ENCODE peak calls at places on chromosome 18, in five cellular contexts. Y is NCI-H524 treated with DMSO at 0.1 percent for 48 hours; A is stimulated activated CD4-positive, alpha-beta T cell treated with anti-CD3 and anti-CD28 coated beads, Interleukin-2, amount 100 ng/mL, for 48 hours; C is iPS-NIHi11; I is ACHN. P is an unnamed sample.

GRCh38 chr18:63234839-63235238 is 84.7 kb downstream of the BCL2 start:
- DNase-seq in Y (no peak), A (no peak), C (no peak), I (no peak), P (no peak)

GRCh38 chr18:36284671-36285295 is 12.7 kb upstream of the FHOD3 start:
- DNase-seq in Y (no peak), A (peak; percentile 29), C (peak; percentile 55), I (peak; percentile 58), P (peak; percentile 77)

GRCh38 chr18:37483221-37483971 is 82.2 kb downstream of the CELF4 start:
- DNase-seq in Y (no peak), A (no peak), C (peak; percentile 69), I (peak; percentile 35), P (peak; percentile 43)

GRCh38 chr18:78735131-78736014 is 244.2 kb upstream of the SALL3 start:
- DNase-seq in Y (no peak), A (no peak), C (no peak), I (no peak), P (no peak)

GRCh38 chr18:35458271-35458670 is 39.5 kb downstream of the INO80C start:
- DNase-seq in Y (no peak), A (no peak), C (no peak), I (no peak), P (no peak)

GRCh38 chr18:11391636-11392035 is 217.8 kb upstream of the SLC35G4 start:
- DNase-seq in Y (no peak), A (no peak), C (no peak), I (peak; percentile 2), P (no peak)

GRCh38 chr18:59085797-59086196 is 53.9 kb upstream of the SEC11C start:
- DNase-seq in Y (no peak), A (no peak), C (no peak), I (peak; percentile 39), P (peak; percentile 64)

GRCh38 chr18:37453754-37454153 is 111.8 kb downstream of the CELF4 start:
- DNase-seq in Y (no peak), A (no peak), C (no peak), I (no peak), P (no peak)

GRCh38 chr18:63365909-63366269 is 1.1 kb downstream of the KDSR start:
- DNase-seq in Y (no peak), A (peak; percentile 2), C (peak; percentile 17), I (peak; percentile 15), P (peak; percentile 53)

GRCh38 chr18:51668101-51668500 is 470.6 kb upstream of the MEX3C start:
- DNase-seq in Y (peak; percentile 24), A (peak; percentile 58), C (peak; percentile 70), I (peak; percentile 46), P (peak; percentile 61)

GRCh38 chr18:54958711-54959625 is at the start of gene CCDC68:
- DNase-seq in Y (no peak), A (no peak), C (peak; percentile 73), I (peak; percentile 65), P (peak; percentile 23)

GRCh38 chr18:36402765-36403396 is 105.4 kb downstream of the FHOD3 start:
- DNase-seq in Y (no peak), A (no peak), C (peak; percentile 28), I (no peak), P (peak; percentile 91)

GRCh38 chr18:12026562-12026961 is 45.3 kb downstream of the IMPA2 start:
- DNase-seq in Y (no peak), A (no peak), C (no peak), I (no peak), P (no peak)

GRCh38 chr18:5912491-5912890 is 17.2 kb upstream of the TMEM200C start:
- DNase-seq in Y (no peak), A (no peak), C (no peak), I (no peak), P (no peak)

GRCh38 chr18:32380559-32380958 is 90.1 kb downstream of the GAREM1 start:
- DNase-seq in Y (no peak), A (no peak), C (no peak), I (no peak), P (no peak)

GRCh38 chr18:50158866-50159653 is 35.9 kb downstream of the MYO5B start:
- DNase-seq in Y (no peak), A (no peak), C (peak; percentile 37), I (no peak), P (no peak)

GRCh38 chr18:45156941-45157340 is 458.3 kb upstream of the SLC14A2 start:
- DNase-seq in Y (no peak), A (no peak), C (no peak), I (no peak), P (peak; percentile 24)

GRCh38 chr18:21439453-21439852 is 161.1 kb downstream of the ESCO1 start:
- DNase-seq in Y (no peak), A (no peak), C (no peak), I (no peak), P (peak; percentile 95)

GRCh38 chr18:76620326-76620813 is 125.3 kb upstream of the ZNF516 start:
- DNase-seq in Y (peak; percentile 48), A (peak; percentile 1), C (peak; percentile 81), I (no peak), P (peak; percentile 88)

GRCh38 chr18:59109375-59109774 is 30.3 kb upstream of the SEC11C start:
- DNase-seq in Y (no peak), A (no peak), C (no peak), I (no peak), P (peak; percentile 26)

GRCh38 chr18:9823805-9824473 is 61.8 kb upstream of the TXNDC2 start:
- DNase-seq in Y (no peak), A (no peak), C (no peak), I (no peak), P (peak; percentile 78)

GRCh38 chr18:12531747-12532146 is 124.0 kb downstream of the PRELID3A start:
- DNase-seq in Y (peak; percentile 73), A (no peak), C (no peak), I (no peak), P (no peak)

GRCh38 chr18:57915241-57915640 is 112.1 kb upstream of the ATP8B1 start:
- DNase-seq in Y (peak; percentile 90), A (no peak), C (no peak), I (no peak), P (no peak)

GRCh38 chr18:3207565-3207964 is 12.2 kb downstream of the MYOM1 start:
- DNase-seq in Y (no peak), A (no peak), C (no peak), I (peak; percentile 29), P (peak; percentile 62)

GRCh38 chr18:7325126-7325430 is 94.2 kb downstream of the LRRC30 start:
- DNase-seq in Y (no peak), A (no peak), C (no peak), I (no peak), P (no peak)

GRCh38 chr18:79471048-79471447 is 75.3 kb downstream of the NFATC1 start:
- DNase-seq in Y (no peak), A (no peak), C (no peak), I (no peak), P (no peak)

GRCh38 chr18:63237911-63238710 is 81.5 kb downstream of the BCL2 start:
- DNase-seq in Y (no peak), A (no peak), C (peak; percentile 75), I (peak; percentile 92), P (peak; percentile 92)